ENCODE peak calls at places on chromosomes 3 and 15, in nine cellular contexts. E is A549, A is stomach, R is testis, Y is uterus, H is heart left ventricle, K is ovary, N is NB4, U is body of pancreas. F is an unnamed sample.

GRCh38 chr3:100796556-100796955 is 87.3 kb downstream of the TFG start:
- DNase-seq in E (no peak), U (no peak), Y (no peak), A (no peak), N (peak; percentile 25), R (no peak), K (no peak), H (no peak), F (no peak)

GRCh38 chr3:31620656-31621055 is 87.9 kb downstream of the STT3B start:
- DNase-seq in A (no peak), K (no peak), E (no peak), R (no peak), U (no peak), N (no peak), Y (no peak), H (no peak), F (no peak)

GRCh38 chr3:13416002-13416793 is 3.9 kb downstream of the NUP210 start:
- DNase-seq in E (no peak), H (no peak), Y (no peak), R (no peak), K (no peak), A (no peak), U (no peak), N (peak; percentile 38), F (no peak)

GRCh38 chr15:62417444-62417843 is 252.4 kb upstream of the C2CD4B start:
- DNase-seq in U (no peak), A (no peak), H (no peak), E (no peak), R (no peak), N (no peak), Y (no peak), K (no peak), F (no peak)

GRCh38 chr3:155173771-155174170 is 93.7 kb downstream of the MME start:
- DNase-seq in H (no peak), Y (no peak), K (no peak), E (no peak), U (no peak), N (no peak), A (no peak), R (no peak), F (no peak)

GRCh38 chr3:76866729-76867461 is 173.0 kb upstream of the ROBO2 start:
- DNase-seq in H (no peak), R (no peak), A (no peak), E (no peak), N (no peak), U (no peak), K (no peak), Y (no peak), F (no peak)

GRCh38 chr3:72848703-72849081 is 447 bp upstream of the SHQ1 start:
- DNase-seq in U (no peak), A (no peak), E (no peak), R (no peak), H (no peak), K (no peak), N (peak; percentile 60), Y (no peak), F (no peak)

GRCh38 chr15:28123408-28124023 is 24.4 kb upstream of the OCA2 start:
- DNase-seq in N (peak; percentile 69), Y (no peak), A (peak; percentile 77), H (peak; percentile 46), U (peak; percentile 85), E (peak; percentile 83), K (peak; percentile 47), R (peak; percentile 87), F (no peak)

GRCh38 chr3:128112406-128112968 is 11.1 kb downstream of the RUVBL1 start:
- DNase-seq in E (no peak), Y (no peak), A (no peak), R (no peak), U (no peak), H (no peak), K (no peak), N (no peak), F (no peak)

GRCh38 chr3:197847866-197848401 is 56.9 kb downstream of the LRCH3 start:
- DNase-seq in K (no peak), A (no peak), R (no peak), Y (no peak), U (no peak), N (peak; percentile 49), E (no peak), H (no peak), F (no peak)

GRCh38 chr15:27250223-27250622 is 279.2 kb downstream of the GABRG3 start:
- DNase-seq in H (no peak), R (no peak), K (no peak), A (no peak), E (no peak), Y (no peak), U (no peak), N (no peak), F (no peak)

GRCh38 chr15:32784571-32784970 is 66.8 kb downstream of the GREM1 start:
- DNase-seq in K (no peak), Y (no peak), U (no peak), R (no peak), E (no peak), A (no peak), N (no peak), H (no peak), F (no peak)

GRCh38 chr3:57007513-57008415 is 52.7 kb upstream of the SPATA12 start:
- DNase-seq in E (peak; percentile 21), A (peak; percentile 56), K (peak; percentile 75), H (peak; percentile 56), N (peak; percentile 56), R (peak; percentile 78), Y (peak; percentile 83), U (peak; percentile 49), F (peak; percentile 94)

GRCh38 chr3:53269888-53270880 is 14.4 kb upstream of the TKT start:
- DNase-seq in R (peak; percentile 89), A (peak; percentile 91), K (peak; percentile 73), U (peak; percentile 96), H (peak; percentile 83), E (peak; percentile 91), N (peak; percentile 99), Y (peak; percentile 87), F (peak; percentile 94)

GRCh38 chr15:89002830-89003229 is 85.4 kb upstream of the ABHD2 start:
- DNase-seq in E (no peak), A (no peak), N (no peak), H (no peak), U (no peak), Y (no peak), K (no peak), R (no peak), F (no peak)

GRCh38 chr15:89007989-89008388 is 80.3 kb upstream of the ABHD2 start:
- DNase-seq in N (no peak), H (no peak), Y (no peak), R (no peak), U (no peak), K (no peak), E (no peak), A (no peak), F (no peak)

GRCh38 chr15:89004726-89005030 is 83.6 kb upstream of the ABHD2 start:
- DNase-seq in E (no peak), A (no peak), K (no peak), H (no peak), R (no peak), Y (no peak), N (no peak), U (no peak), F (no peak)

GRCh38 chr15:89002281-89002761 is 85.9 kb upstream of the ABHD2 start:
- DNase-seq in Y (no peak), E (peak; percentile 51), R (no peak), K (peak; percentile 28), N (peak; percentile 82), U (no peak), H (peak; percentile 29), A (no peak), F (no peak)

GRCh38 chr15:89003865-89004725 is 84.2 kb upstream of the ABHD2 start:
- DNase-seq in R (peak; percentile 54), H (peak; percentile 60), E (peak; percentile 78), K (no peak), N (peak; percentile 53), Y (no peak), U (no peak), A (no peak), F (no peak)
- TF ChIP-seq CTCF in R (no peak), H (peak; percentile 66), E (peak; percentile 62), K (no peak), N (peak; percentile 38), Y (no peak), U (no peak), A (no peak), F (no peak)

GRCh38 chr15:23073890-23074631 is 34.7 kb upstream of the TUBGCP5 start:
- DNase-seq in K (no peak), N (peak; percentile 60), A (no peak), R (no peak), Y (no peak), E (no peak), H (no peak), U (peak; percentile 59), F (no peak)
- H3K4me3 ChIP-seq in K (no peak overlapping the region), N (peak overlapping the region; percentile 43), A (no peak overlapping the region), R (no peak overlapping the region), Y (no peak overlapping the region), E (no peak overlapping the region), H (no peak overlapping the region), U (no peak overlapping the region), F (no peak overlapping the region)

DNA sequence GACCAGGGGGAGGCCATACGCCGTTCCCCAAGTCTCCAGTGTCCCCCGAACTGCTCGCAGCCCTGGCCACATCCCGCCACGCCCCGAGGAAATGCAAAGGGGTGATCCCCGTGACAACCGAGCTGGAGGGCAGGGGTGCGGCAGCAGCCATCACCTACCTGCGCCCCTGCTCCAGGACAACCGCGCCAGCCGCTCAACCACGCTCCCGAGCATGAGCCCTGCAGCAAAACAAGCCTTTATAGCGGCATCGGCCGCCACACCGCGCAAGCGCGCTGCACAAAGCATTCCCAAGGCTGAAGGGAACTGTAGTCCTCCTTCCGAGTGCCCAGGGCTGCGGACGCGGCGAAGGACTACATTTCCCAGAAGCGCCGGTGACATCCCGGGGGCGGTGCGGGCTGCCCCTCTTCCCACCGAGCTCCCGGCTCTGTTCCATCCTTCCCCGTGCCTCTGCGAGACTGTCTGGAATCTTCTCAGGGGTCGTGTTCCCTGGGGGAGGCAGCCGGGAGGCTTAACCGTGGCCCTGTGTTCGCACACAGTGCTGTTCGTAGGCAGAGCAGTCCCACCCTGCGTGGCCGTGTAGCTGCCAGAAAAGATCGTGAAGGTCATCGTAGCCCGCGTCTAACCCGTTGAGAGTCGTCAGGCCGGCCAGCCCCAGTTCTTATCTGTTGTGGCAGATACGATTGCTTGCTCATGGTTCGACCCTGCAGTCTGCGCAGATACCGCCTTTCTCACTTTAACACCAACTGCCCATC is at the start of gene ABCC5:
- DNase-seq in E (peak; percentile 86), R (peak; percentile 96), H (peak; percentile 94), A (peak; percentile 92), K (peak; percentile 92), U (peak; percentile 94), Y (peak; percentile 91), N (peak; percentile 91), F (peak; percentile 90)
- TF ChIP-seq POLR2A in E (peak; percentile 76), R (no peak), H (no peak), A (no peak), K (no peak), U (peak; percentile 61), Y (peak; percentile 30), N (peak; percentile 52), F (no peak)

DNA sequence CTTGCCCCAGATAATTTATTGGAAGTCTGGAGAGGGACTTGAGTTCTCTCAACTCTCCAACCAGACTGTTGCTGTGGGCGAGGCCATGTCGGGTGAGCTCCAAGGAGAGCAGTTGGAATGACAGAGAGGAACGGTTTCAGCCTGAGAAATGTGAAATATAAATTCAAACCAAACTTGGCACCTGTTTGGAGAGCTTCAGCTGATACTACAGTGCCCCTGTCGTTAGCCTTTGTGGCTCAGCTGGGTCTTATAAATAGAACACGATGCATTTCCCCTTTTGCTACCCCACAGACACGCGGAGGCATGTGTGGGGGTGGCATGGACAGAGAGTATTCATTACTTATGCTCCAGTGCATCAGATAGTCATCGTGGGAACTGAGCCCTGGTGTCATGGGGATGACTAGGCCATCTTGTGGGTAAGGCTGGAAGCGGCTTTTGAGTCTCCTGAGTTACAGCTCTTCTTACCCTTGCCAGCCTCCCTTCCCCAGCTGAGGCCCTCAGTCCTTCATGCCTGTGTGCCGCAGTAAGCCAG is 15.6 kb downstream of the SMAD3 start:
- DNase-seq in K (no peak), R (peak; percentile 64), N (peak; percentile 96), U (no peak), A (no peak), E (no peak), H (peak; percentile 35), Y (peak; percentile 53), F (no peak)
- TF ChIP-seq CTCF in K (no peak), R (no peak), N (peak; percentile 52), U (no peak), A (no peak), E (peak; percentile 31), H (no peak), Y (no peak), F (no peak)